ENCODE peak calls at places on chromosomes 5 and 9, in five cellular contexts. One of them, this sample, is unnamed. For H3K4me1, the result is how much of the 10 kb centered on the place peaks cover.

GRCh38 chr9:137305060-137305787 is 3.2 kb upstream of the NRARP start:
- DNase-seq in A549: peak
- DNase-seq in stomach: peak
- DNase-seq in aorta: peak
- DNase-seq in heart right ventricle: peak
- DNase-seq in this sample: peak

GRCh38 chr5:68273717-68274409 is 58.3 kb downstream of the PIK3R1 start:
- DNase-seq in A549: no peak
- DNase-seq in stomach: no peak
- DNase-seq in aorta: no peak
- DNase-seq in heart right ventricle: no peak
- DNase-seq in this sample: no peak

GRCh38 chr5:156595132-156595787 is 254.8 kb upstream of the PPP1R2B start:
- DNase-seq in A549: no peak
- DNase-seq in stomach: no peak
- DNase-seq in aorta: no peak
- DNase-seq in heart right ventricle: peak
- DNase-seq in this sample: peak

GRCh38 chr5:80151890-80152289 is 104.0 kb downstream of the SERINC5 start:
- DNase-seq in A549: no peak
- DNase-seq in stomach: no peak
- DNase-seq in aorta: no peak
- DNase-seq in heart right ventricle: no peak
- DNase-seq in this sample: no peak

GRCh38 chr9:130659699-130660248 is 4.6 kb upstream of the PRDM12 start:
- DNase-seq in A549: no peak
- DNase-seq in stomach: no peak
- DNase-seq in aorta: no peak
- DNase-seq in heart right ventricle: no peak
- DNase-seq in this sample: no peak

GRCh38 chr9:126395439-126396212 is 69.0 kb downstream of the MVB12B start:
- DNase-seq in A549: no peak
- DNase-seq in stomach: no peak
- DNase-seq in aorta: no peak
- DNase-seq in heart right ventricle: no peak
- DNase-seq in this sample: no peak

GRCh38 chr5:14998494-14998893 is 126.9 kb upstream of the ANKH start:
- DNase-seq in A549: no peak
- DNase-seq in stomach: no peak
- DNase-seq in aorta: no peak
- DNase-seq in heart right ventricle: no peak
- DNase-seq in this sample: no peak

GRCh38 chr9:6833518-6834192 is 75.9 kb downstream of the KDM4C start:
- DNase-seq in A549: peak
- DNase-seq in stomach: no peak
- DNase-seq in aorta: no peak
- DNase-seq in heart right ventricle: no peak
- DNase-seq in this sample: no peak

GRCh38 chr5:173925449-173926071 is 37.4 kb downstream of the CPEB4 start:
- DNase-seq in A549: peak
- DNase-seq in stomach: no peak
- DNase-seq in aorta: no peak
- DNase-seq in heart right ventricle: peak
- DNase-seq in this sample: peak

GRCh38 chr5:176183321-176184074 is 54.7 kb upstream of the SIMC1 start:
- DNase-seq in A549: no peak
- DNase-seq in stomach: no peak
- DNase-seq in aorta: no peak
- DNase-seq in heart right ventricle: no peak
- DNase-seq in this sample: no peak

GRCh38 chr5:172129174-172129764 is 58.8 kb downstream of the STK10 start:
- DNase-seq in A549: no peak
- DNase-seq in stomach: no peak
- DNase-seq in aorta: no peak
- DNase-seq in heart right ventricle: no peak
- DNase-seq in this sample: peak

GRCh38 chr9:94081864-94082468 is 2.3 kb upstream of the PTPDC1 start:
- DNase-seq in A549: no peak
- DNase-seq in stomach: no peak
- DNase-seq in aorta: no peak
- DNase-seq in heart right ventricle: no peak
- DNase-seq in this sample: no peak

GRCh38 chr9:37952731-37953130 is 48.8 kb upstream of the SLC25A51 start:
- DNase-seq in A549: peak
- DNase-seq in stomach: no peak
- DNase-seq in aorta: no peak
- DNase-seq in heart right ventricle: no peak
- DNase-seq in this sample: peak

GRCh38 chr5:146721073-146721830 is 157.3 kb downstream of the PPP2R2B start:
- DNase-seq in A549: no peak
- DNase-seq in stomach: no peak
- DNase-seq in aorta: no peak
- DNase-seq in heart right ventricle: no peak
- DNase-seq in this sample: no peak

GRCh38 chr5:12623408-12623807 is 719.2 kb upstream of the CTNND2 start:
- DNase-seq in A549: no peak
- DNase-seq in stomach: no peak
- DNase-seq in aorta: no peak
- DNase-seq in heart right ventricle: no peak
- DNase-seq in this sample: no peak

GRCh38 chr9:134052941-134053340 is 14.9 kb downstream of the BRD3 start:
- DNase-seq in A549: no peak
- DNase-seq in stomach: no peak
- DNase-seq in aorta: peak
- DNase-seq in heart right ventricle: no peak
- DNase-seq in this sample: no peak

GRCh38 chr9:93254061-93254481 is 70.1 kb downstream of the WNK2 start:
- DNase-seq in A549: no peak
- DNase-seq in stomach: no peak
- DNase-seq in aorta: peak
- DNase-seq in heart right ventricle: no peak
- DNase-seq in this sample: peak

GRCh38 chr9:128790536-128790935 is 3.5 kb downstream of the TBC1D13 start:
- DNase-seq in A549: no peak
- DNase-seq in stomach: no peak
- DNase-seq in aorta: no peak
- DNase-seq in heart right ventricle: no peak
- DNase-seq in this sample: no peak

GRCh38 chr9:70315389-70315788 is 56.6 kb downstream of the SMC5 start:
- DNase-seq in A549: no peak
- DNase-seq in stomach: no peak
- DNase-seq in aorta: no peak
- DNase-seq in heart right ventricle: no peak
- DNase-seq in this sample: no peak

GRCh38 chr5:99775189-99775588 is 760.0 kb upstream of the FAM174A start:
- DNase-seq in A549: no peak
- DNase-seq in stomach: no peak
- DNase-seq in aorta: no peak
- DNase-seq in heart right ventricle: no peak
- DNase-seq in this sample: no peak

GRCh38 chr9:34675048-34675714 is 12.7 kb upstream of the CCL27 start:
- DNase-seq in A549: peak
- DNase-seq in stomach: peak
- DNase-seq in aorta: peak
- DNase-seq in heart right ventricle: peak
- DNase-seq in this sample: peak

GRCh38 chr9:137460363-137461315 is 1.5 kb upstream of the NSMF start:
- DNase-seq in A549: no peak
- DNase-seq in stomach: no peak
- DNase-seq in aorta: peak
- DNase-seq in heart right ventricle: no peak
- DNase-seq in this sample: no peak

GRCh38 chr5:74027732-74028338 is 401.8 kb downstream of the ARHGEF28 start:
- DNase-seq in A549: no peak
- DNase-seq in stomach: no peak
- DNase-seq in aorta: no peak
- DNase-seq in heart right ventricle: no peak
- DNase-seq in this sample: no peak

GRCh38 chr9:89058906-89059305 is 67.6 kb downstream of the S1PR3 start:
- DNase-seq in A549: no peak
- DNase-seq in stomach: no peak
- DNase-seq in aorta: no peak
- DNase-seq in heart right ventricle: no peak
- DNase-seq in this sample: no peak

GRCh38 chr5:56147106-56147505 is 86.0 kb downstream of the ANKRD55 start:
- DNase-seq in A549: no peak
- DNase-seq in stomach: no peak
- DNase-seq in aorta: no peak
- DNase-seq in heart right ventricle: no peak
- DNase-seq in this sample: no peak

GRCh38 chr5:74042559-74043357 is 416.8 kb downstream of the ARHGEF28 start:
- DNase-seq in A549: peak
- DNase-seq in stomach: no peak
- DNase-seq in aorta: no peak
- DNase-seq in heart right ventricle: no peak
- DNase-seq in this sample: no peak

GRCh38 chr5:115531787-115532367 is 12.7 kb downstream of the FEM1C start:
- DNase-seq in A549: no peak
- DNase-seq in stomach: no peak
- DNase-seq in aorta: no peak
- DNase-seq in heart right ventricle: no peak
- DNase-seq in this sample: no peak
- H3K4me1 ChIP-seq in A549: under half
- H3K4me1 ChIP-seq in stomach: under half
- H3K4me1 ChIP-seq in aorta: under half
- H3K4me1 ChIP-seq in heart right ventricle: half or more
- H3K4me1 ChIP-seq in this sample: half or more

GRCh38 chr5:135379052-135379654 is 19.9 kb downstream of the MACROH2A1 start:
- DNase-seq in A549: peak
- DNase-seq in stomach: no peak
- DNase-seq in aorta: no peak
- DNase-seq in heart right ventricle: no peak
- DNase-seq in this sample: no peak
- H3K4me1 ChIP-seq in A549: under half
- H3K4me1 ChIP-seq in stomach: under half
- H3K4me1 ChIP-seq in aorta: under half
- H3K4me1 ChIP-seq in heart right ventricle: under half
- H3K4me1 ChIP-seq in this sample: under half

DNA sequence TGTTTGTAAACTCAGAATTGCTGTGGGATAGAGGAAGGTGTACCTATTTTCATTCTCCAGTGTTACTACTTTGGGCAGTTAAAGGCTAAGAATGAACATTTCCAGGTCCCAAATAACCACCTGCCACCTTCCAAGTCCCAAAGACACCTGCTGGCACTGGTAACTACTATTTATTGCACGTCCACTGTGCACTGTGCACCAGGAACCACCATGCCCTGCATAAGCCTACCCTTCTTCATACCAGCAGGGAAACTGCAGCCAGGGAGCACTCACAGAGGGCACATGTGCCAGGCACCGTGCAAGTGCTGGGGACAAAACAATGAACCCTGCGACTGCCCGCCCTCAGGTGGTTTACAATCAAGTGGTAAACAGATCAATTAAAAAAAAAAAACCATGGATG is 34.9 kb downstream of the RAPGEF1 start:
- DNase-seq in A549: no peak
- DNase-seq in stomach: no peak
- DNase-seq in aorta: no peak
- DNase-seq in heart right ventricle: no peak
- DNase-seq in this sample: no peak
- H3K4me1 ChIP-seq in A549: half or more
- H3K4me1 ChIP-seq in stomach: half or more
- H3K4me1 ChIP-seq in aorta: under half
- H3K4me1 ChIP-seq in heart right ventricle: under half
- H3K4me1 ChIP-seq in this sample: half or more

DNA sequence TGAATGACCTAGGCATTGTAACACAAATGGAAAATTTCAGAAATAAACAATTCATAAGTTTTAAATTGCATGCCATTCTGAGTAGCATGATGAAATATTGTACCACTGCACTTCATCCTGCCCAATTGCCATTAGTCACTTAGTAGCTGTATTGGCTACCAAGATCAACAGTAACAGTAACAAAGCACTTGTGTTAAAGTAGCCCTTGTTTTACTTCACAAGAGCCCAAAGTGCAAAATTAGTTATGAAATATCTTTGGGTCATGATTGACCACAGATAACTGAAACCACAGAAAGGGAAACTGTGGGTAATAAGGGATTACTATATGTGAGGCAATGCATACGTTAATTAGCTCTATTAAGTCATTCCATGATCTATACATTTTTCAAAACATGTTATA is 33.3 kb upstream of the RORB start:
- DNase-seq in A549: no peak
- DNase-seq in stomach: no peak
- DNase-seq in aorta: no peak
- DNase-seq in heart right ventricle: no peak
- DNase-seq in this sample: no peak
- H3K4me1 ChIP-seq in A549: under half
- H3K4me1 ChIP-seq in stomach: under half
- H3K4me1 ChIP-seq in aorta: under half
- H3K4me1 ChIP-seq in heart right ventricle: under half
- H3K4me1 ChIP-seq in this sample: under half

This sample was measured in lower lobe of right lung.